ENCODE peak calls at places on chromosome 9, in five cellular contexts. A is fibroblast of the aortic adventitia; Q is myocyte; M is cardiac muscle cell; B is activated CD4-positive, alpha-beta T cell treated with anti-CD3 and anti-CD28 coated beads, Interleukin-2, amount 10 ng/mL, durations not matched to agents 7 days and 5 days. F is an unnamed sample.

GRCh38 chr9:100443781-100444768 is 17.1 kb downstream of the MSANTD3 start:
- DNase-seq in A (peak; percentile 34), M (peak; percentile 34), B (no peak), Q (no peak), F (no peak)

GRCh38 chr9:131885144-131885609 is 145.3 kb upstream of the RAPGEF1 start:
- DNase-seq in A (no peak), M (no peak), Q (no peak), B (no peak), F (no peak)

GRCh38 chr9:69019808-69020207 is 5.9 kb upstream of the PRKACG start:
- DNase-seq in Q (no peak), M (no peak), A (no peak), B (peak; percentile 76), F (no peak)

GRCh38 chr9:100167176-100167575 is 68.1 kb downstream of the INVS start:
- DNase-seq in Q (no peak), B (no peak), M (peak; percentile 19), A (no peak), F (no peak)

GRCh38 chr9:132447346-132447745 is 37.3 kb downstream of the CFAP77 start:
- DNase-seq in Q (no peak), A (no peak), M (no peak), B (no peak), F (no peak)

GRCh38 chr9:88387035-88387732 is 1.1 kb upstream of the SPIN1 start:
- DNase-seq in A (peak; percentile 62), Q (no peak), B (no peak), M (peak; percentile 66), F (peak; percentile 50)

GRCh38 chr9:133510926-133511505 is 13.7 kb downstream of the MYMK start:
- DNase-seq in A (no peak), Q (no peak), M (no peak), B (no peak), F (no peak)

GRCh38 chr9:101445353-101446029 is 9.9 kb upstream of the ALDOB start:
- DNase-seq in B (no peak), Q (no peak), M (peak; percentile 55), A (peak; percentile 33), F (peak; percentile 75)

GRCh38 chr9:16309350-16310271 is 560.9 kb downstream of the BNC2 start:
- DNase-seq in A (peak; percentile 76), M (peak; percentile 67), B (no peak), Q (no peak), F (no peak)

GRCh38 chr9:93670208-93671029 is 94.0 kb downstream of the PHF2 start:
- DNase-seq in B (no peak), M (peak; percentile 63), Q (peak; percentile 24), A (peak; percentile 27), F (peak; percentile 39)

GRCh38 chr9:35114921-35115341 is 731 bp downstream of the ATOSB start:
- DNase-seq in Q (peak; percentile 56), M (peak; percentile 42), A (peak; percentile 35), B (peak; percentile 64), F (peak; percentile 89)

GRCh38 chr9:132826576-132827365 is 51.3 kb downstream of the AK8 start:
- DNase-seq in Q (no peak), B (no peak), A (no peak), M (no peak), F (no peak)

GRCh38 chr9:133428579-133429215 is 6.5 kb downstream of the ADAMTS13 start:
- DNase-seq in B (no peak), M (peak; percentile 16), A (no peak), Q (no peak), F (no peak)

GRCh38 chr9:135301271-135302263 is 178.0 kb upstream of the PPP1R26 start:
- DNase-seq in A (no peak), Q (no peak), B (no peak), M (no peak), F (no peak)

GRCh38 chr9:20692554-20692953 is 8.5 kb downstream of the FOCAD start:
- DNase-seq in M (peak; percentile 34), A (no peak), B (no peak), Q (no peak), F (no peak)

GRCh38 chr9:37480759-37481158 is 5.0 kb upstream of the POLR1E start:
- DNase-seq in Q (no peak), A (no peak), B (no peak), M (no peak), F (no peak)

GRCh38 chr9:131714161-131714646 is 25.7 kb downstream of the RAPGEF1 start:
- DNase-seq in A (peak; percentile 94), B (no peak), Q (peak; percentile 70), M (peak; percentile 81), F (no peak)

GRCh38 chr9:129406278-129407225 is 214.3 kb downstream of the C9orf50 start:
- DNase-seq in A (no peak), Q (no peak), B (no peak), M (no peak), F (peak; percentile 7)

GRCh38 chr9:80842383-80842782 is 847.0 kb downstream of the TLE1 start:
- DNase-seq in B (no peak), A (peak; percentile 7), M (no peak), Q (no peak), F (no peak)

GRCh38 chr9:95285307-95285706 is 32.2 kb downstream of the FANCC start:
- DNase-seq in M (no peak), Q (no peak), A (no peak), B (no peak), F (no peak)

GRCh38 chr9:100160021-100160420 is 61.0 kb downstream of the INVS start:
- DNase-seq in A (no peak), B (no peak), Q (peak; percentile 42), M (peak; percentile 3), F (no peak)

GRCh38 chr9:2681981-2682380 is 35.3 kb upstream of the KCNV2 start:
- DNase-seq in B (no peak), M (no peak), Q (no peak), A (no peak), F (no peak)

GRCh38 chr9:96391021-96391765 is 7.7 kb upstream of the SLC35D2 start:
- DNase-seq in B (no peak), M (no peak), A (no peak), Q (peak; percentile 81), F (no peak)

GRCh38 chr9:90142580-90142979 is 500.0 kb downstream of the DIRAS2 start:
- DNase-seq in B (peak; percentile 69), Q (peak; percentile 56), M (peak; percentile 62), A (peak; percentile 55), F (peak; percentile 47)

GRCh38 chr9:127154003-127154389 is 31.6 kb upstream of the ANGPTL2 start:
- DNase-seq in M (no peak), Q (no peak), B (no peak), A (no peak), F (no peak)

GRCh38 chr9:22813520-22813919 is 366.9 kb downstream of the DMRTA1 start:
- DNase-seq in A (peak; percentile 59), Q (peak; percentile 10), M (no peak), B (no peak), F (no peak)

GRCh38 chr9:121781143-121781542 is 129.7 kb downstream of the DAB2IP start:
- DNase-seq in M (no peak), B (no peak), A (no peak), Q (no peak), F (no peak)

GRCh38 chr9:38066907-38067610 is 2.0 kb downstream of the SHB start:
- DNase-seq in B (no peak), Q (peak; percentile 35), A (peak; percentile 45), M (peak; percentile 43), F (no peak)

GRCh38 chr9:113568481-113569321 is 105.2 kb downstream of the RGS3 start:
- DNase-seq in M (no peak), B (no peak), Q (peak; percentile 96), A (no peak), F (no peak)

GRCh38 chr9:129313331-129313955 is 135.4 kb upstream of the IER5L start:
- DNase-seq in A (no peak), M (no peak), B (no peak), Q (no peak), F (no peak)

GRCh38 chr9:129487658-129488483 is 133.0 kb downstream of the C9orf50 start:
- DNase-seq in B (peak; percentile 36), M (peak; percentile 78), A (peak; percentile 69), Q (peak; percentile 43), F (peak; percentile 30)

GRCh38 chr9:129273136-129273895 is 95.3 kb upstream of the IER5L start:
- DNase-seq in Q (no peak), M (no peak), A (no peak), B (no peak), F (no peak)

GRCh38 chr9:90245661-90246060 is 397.0 kb downstream of the DIRAS2 start:
- DNase-seq in Q (no peak), A (no peak), M (no peak), B (no peak), F (no peak)